ENCODE peak calls at places on chromosomes 12 and 14, in four cellular contexts. O, U, R and B are unnamed samples.

GRCh38 chr12:124774462-124775167 is 89.0 kb downstream of the SCARB1 start:
- DNase-seq in R (no peak), O (no peak), U (peak), B (peak)

GRCh38 chr14:20857630-20858261 is 33.4 kb upstream of the RNASE3 start:
- DNase-seq in U (peak), R (peak), O (peak), B (no peak)

GRCh38 chr12:99213047-99213446 is 434.5 kb upstream of the GARIN6 start:
- DNase-seq in U (no peak), R (no peak), O (no peak), B (no peak)

GRCh38 chr12:53785161-53785560 is 33.4 kb upstream of the CISTR start:
- DNase-seq in O (no peak), U (no peak), R (no peak), B (no peak)

GRCh38 chr12:108156717-108157116 is 27.6 kb downstream of the WSCD2 start:
- DNase-seq in O (peak), R (no peak), U (no peak), B (no peak)

GRCh38 chr12:102116392-102116791 is 3.5 kb downstream of the NUP37 start:
- DNase-seq in U (no peak), O (no peak), R (no peak), B (no peak)

GRCh38 chr14:70097576-70098256 is 91.0 kb downstream of the SLC8A3 start:
- DNase-seq in O (no peak), R (no peak), U (no peak), B (no peak)

GRCh38 chr12:131923260-131923659 is 5.8 kb upstream of the PUS1 start:
- DNase-seq in U (no peak), O (no peak), R (no peak), B (no peak)

GRCh38 chr14:102907980-102908730 is 14.3 kb upstream of the AMN start:
- DNase-seq in U (no peak), O (no peak), R (no peak), B (no peak)